ENCODE peak calls at places on chromosomes 1 and 21, in five cellular contexts. One of them, this sample, is unnamed.

GRCh38 chr1:64392109-64392508 is 77.8 kb upstream of the CACHD1 start:
- DNase-seq in Peyer's patch: no peak
- DNase-seq in mammary epithelial cell: peak; percentile 15
- DNase-seq in SK-N-SH: no peak
- DNase-seq in left ventricle myocardium inferior: no peak
- DNase-seq in this sample: peak; percentile 68

GRCh38 chr1:180136311-180136967 is 18.2 kb upstream of the QSOX1 start:
- DNase-seq in Peyer's patch: no peak
- DNase-seq in left ventricle myocardium inferior: no peak
- DNase-seq in SK-N-SH: no peak
- DNase-seq in mammary epithelial cell: no peak
- DNase-seq in this sample: peak; percentile 67

GRCh38 chr1:53196485-53197271 is at the start of gene CPT2:
- DNase-seq in left ventricle myocardium inferior: peak; percentile 95
- DNase-seq in SK-N-SH: peak; percentile 99
- DNase-seq in Peyer's patch: peak; percentile 92
- DNase-seq in mammary epithelial cell: peak; percentile 86
- DNase-seq in this sample: peak; percentile 90

GRCh38 chr1:89305493-89305892 is 32.8 kb upstream of the GBP5 start:
- DNase-seq in left ventricle myocardium inferior: no peak
- DNase-seq in SK-N-SH: no peak
- DNase-seq in mammary epithelial cell: no peak
- DNase-seq in Peyer's patch: no peak
- DNase-seq in this sample: no peak

GRCh38 chr1:243455760-243456651 is 200.2 kb downstream of the SDCCAG8 start:
- DNase-seq in mammary epithelial cell: no peak
- DNase-seq in left ventricle myocardium inferior: no peak
- DNase-seq in Peyer's patch: no peak
- DNase-seq in SK-N-SH: no peak
- DNase-seq in this sample: no peak

GRCh38 chr1:10225573-10225972 is 15.2 kb downstream of the KIF1B start:
- DNase-seq in left ventricle myocardium inferior: no peak
- DNase-seq in mammary epithelial cell: peak; percentile 8
- DNase-seq in Peyer's patch: no peak
- DNase-seq in SK-N-SH: no peak
- DNase-seq in this sample: no peak

GRCh38 chr1:57736940-57737339 is 313.1 kb upstream of the DAB1 start:
- DNase-seq in left ventricle myocardium inferior: no peak
- DNase-seq in SK-N-SH: no peak
- DNase-seq in Peyer's patch: no peak
- DNase-seq in mammary epithelial cell: no peak
- DNase-seq in this sample: no peak

GRCh38 chr1:182389619-182390047 is 2.0 kb downstream of the GLUL start:
- DNase-seq in Peyer's patch: no peak
- DNase-seq in mammary epithelial cell: peak; percentile 20
- DNase-seq in SK-N-SH: peak; percentile 9
- DNase-seq in left ventricle myocardium inferior: peak; percentile 30
- DNase-seq in this sample: no peak

GRCh38 chr1:162275622-162276175 is 101.0 kb downstream of the SPATA46 start:
- DNase-seq in mammary epithelial cell: no peak
- DNase-seq in left ventricle myocardium inferior: no peak
- DNase-seq in SK-N-SH: no peak
- DNase-seq in Peyer's patch: no peak
- DNase-seq in this sample: no peak

GRCh38 chr1:34478460-34479076 is 276.3 kb upstream of the GJB5 start:
- DNase-seq in left ventricle myocardium inferior: no peak
- DNase-seq in Peyer's patch: no peak
- DNase-seq in mammary epithelial cell: no peak
- DNase-seq in SK-N-SH: no peak
- DNase-seq in this sample: no peak

GRCh38 chr1:167738158-167738557 is 16.4 kb downstream of the MPZL1 start:
- DNase-seq in left ventricle myocardium inferior: no peak
- DNase-seq in SK-N-SH: no peak
- DNase-seq in mammary epithelial cell: no peak
- DNase-seq in Peyer's patch: no peak
- DNase-seq in this sample: no peak

GRCh38 chr1:30868833-30869435 is 39.6 kb downstream of the SDC3 start:
- DNase-seq in SK-N-SH: no peak
- DNase-seq in Peyer's patch: no peak
- DNase-seq in mammary epithelial cell: no peak
- DNase-seq in left ventricle myocardium inferior: no peak
- DNase-seq in this sample: no peak

GRCh38 chr1:10031461-10031860 is 1.3 kb upstream of the UBE4B start:
- DNase-seq in mammary epithelial cell: no peak
- DNase-seq in left ventricle myocardium inferior: no peak
- DNase-seq in SK-N-SH: no peak
- DNase-seq in Peyer's patch: no peak
- DNase-seq in this sample: peak; percentile 37

GRCh38 chr1:82838066-82838465 is 1037.3 kb downstream of the ADGRL2 start:
- DNase-seq in mammary epithelial cell: peak; percentile 2
- DNase-seq in Peyer's patch: no peak
- DNase-seq in left ventricle myocardium inferior: no peak
- DNase-seq in SK-N-SH: no peak
- DNase-seq in this sample: peak; percentile 66

GRCh38 chr1:112794654-112795239 is 79.6 kb upstream of the PPM1J start:
- DNase-seq in SK-N-SH: no peak
- DNase-seq in Peyer's patch: no peak
- DNase-seq in mammary epithelial cell: no peak
- DNase-seq in left ventricle myocardium inferior: no peak
- DNase-seq in this sample: no peak

GRCh38 chr1:173406783-173407230 is 70.3 kb upstream of the PRDX6 start:
- DNase-seq in left ventricle myocardium inferior: no peak
- DNase-seq in mammary epithelial cell: no peak
- DNase-seq in SK-N-SH: no peak
- DNase-seq in Peyer's patch: peak; percentile 40
- DNase-seq in this sample: no peak

GRCh38 chr1:107405241-107405640 is 264.4 kb downstream of the NTNG1 start:
- DNase-seq in SK-N-SH: no peak
- DNase-seq in mammary epithelial cell: peak; percentile 52
- DNase-seq in Peyer's patch: no peak
- DNase-seq in left ventricle myocardium inferior: no peak
- DNase-seq in this sample: peak; percentile 6

GRCh38 chr1:82896036-82896435 is 1095.3 kb downstream of the ADGRL2 start:
- DNase-seq in Peyer's patch: no peak
- DNase-seq in left ventricle myocardium inferior: no peak
- DNase-seq in mammary epithelial cell: no peak
- DNase-seq in SK-N-SH: no peak
- DNase-seq in this sample: no peak

DNA sequence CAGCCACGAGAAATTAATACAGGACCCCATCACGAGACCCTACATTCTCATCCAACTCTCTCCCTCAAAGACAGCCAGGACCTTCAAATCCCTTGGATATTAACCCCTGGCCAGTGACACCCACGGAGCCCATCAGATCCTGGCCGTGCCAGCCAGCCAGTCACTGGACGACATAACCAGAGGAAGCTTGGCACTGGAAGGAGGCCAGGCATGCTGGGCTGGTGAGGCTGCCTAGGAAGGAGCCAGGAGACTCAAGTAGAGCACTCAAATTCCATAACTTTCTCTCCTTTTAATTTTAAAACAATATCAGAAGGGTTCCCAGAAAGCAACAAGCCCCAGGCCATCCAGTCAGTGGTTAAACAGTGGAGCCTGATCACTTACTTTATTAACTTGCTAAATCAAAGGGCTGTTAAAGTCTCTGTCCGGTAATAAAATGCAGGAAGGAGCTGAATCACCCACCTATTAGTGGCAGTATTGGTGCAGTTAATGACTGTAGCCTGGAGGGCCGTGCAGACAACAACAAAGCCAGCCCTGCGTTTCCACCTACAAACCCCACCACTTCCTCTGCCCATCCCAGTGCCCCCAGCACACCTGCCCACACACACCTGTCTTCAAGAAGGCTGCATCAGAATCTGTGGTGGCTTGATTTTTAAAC is 78.0 kb downstream of the HIVEP3 start:
- DNase-seq in left ventricle myocardium inferior: peak; percentile 34
- DNase-seq in mammary epithelial cell: peak; percentile 70
- DNase-seq in Peyer's patch: no peak
- DNase-seq in SK-N-SH: peak; percentile 11
- DNase-seq in this sample: peak; percentile 20
- TF ChIP-seq CTCF in left ventricle myocardium inferior: no peak
- TF ChIP-seq CTCF in mammary epithelial cell: peak; percentile 32
- TF ChIP-seq CTCF in Peyer's patch: no peak
- TF ChIP-seq CTCF in SK-N-SH: peak; percentile 10
- TF ChIP-seq CTCF in this sample: no peak

DNA sequence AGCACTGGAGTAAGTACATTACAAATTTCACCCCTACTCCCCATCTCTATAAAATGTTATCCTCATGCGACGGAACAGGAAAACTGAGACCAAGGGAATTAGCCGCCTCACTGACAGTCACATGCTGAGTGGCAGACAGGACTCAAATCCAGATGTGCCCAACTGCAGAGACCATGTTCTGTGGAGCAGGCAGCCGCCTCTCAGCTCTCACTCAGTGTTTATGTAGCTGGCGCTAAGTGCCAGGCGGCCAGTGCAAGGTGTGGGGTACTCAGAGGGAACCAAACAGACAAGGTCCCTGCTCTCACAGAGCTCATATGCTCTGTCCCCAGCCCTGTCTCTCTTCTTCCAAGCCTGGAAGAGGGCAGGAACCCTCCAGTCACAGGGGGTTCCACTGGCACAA is 5.1 kb downstream of the CAPZB start:
- DNase-seq in Peyer's patch: no peak
- DNase-seq in mammary epithelial cell: no peak
- DNase-seq in left ventricle myocardium inferior: no peak
- DNase-seq in SK-N-SH: peak; percentile 75
- DNase-seq in this sample: no peak
- H3K4me3 ChIP-seq in Peyer's patch: no peak overlapping the region
- H3K4me3 ChIP-seq in mammary epithelial cell: no peak overlapping the region
- H3K4me3 ChIP-seq in left ventricle myocardium inferior: no peak overlapping the region
- H3K4me3 ChIP-seq in SK-N-SH: no peak overlapping the region
- H3K4me3 ChIP-seq in this sample: no peak overlapping the region

DNA sequence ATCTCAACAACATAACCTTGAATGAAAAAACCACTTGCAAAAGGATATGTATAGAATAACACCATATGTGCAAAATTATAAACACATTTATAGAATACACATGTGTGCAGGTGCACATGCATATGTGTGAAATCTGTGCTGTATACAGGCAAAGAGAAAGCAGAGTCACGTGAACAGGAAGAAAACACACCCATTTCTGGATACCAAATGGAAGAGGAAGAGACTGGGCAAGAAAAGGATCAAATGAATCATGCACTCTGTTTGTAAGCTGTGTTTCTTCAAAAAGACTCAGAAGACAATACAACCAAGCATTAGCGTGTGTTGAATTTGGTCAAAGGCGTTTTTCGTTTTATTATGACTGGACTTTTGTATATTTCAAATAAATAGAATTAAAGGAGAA is 111.3 kb upstream of the ERG start:
- DNase-seq in left ventricle myocardium inferior: no peak
- DNase-seq in Peyer's patch: no peak
- DNase-seq in SK-N-SH: no peak
- DNase-seq in mammary epithelial cell: no peak
- DNase-seq in this sample: peak; percentile 22
- TF ChIP-seq CTCF in left ventricle myocardium inferior: no peak
- TF ChIP-seq CTCF in Peyer's patch: no peak
- TF ChIP-seq CTCF in SK-N-SH: no peak
- TF ChIP-seq CTCF in mammary epithelial cell: no peak
- TF ChIP-seq CTCF in this sample: no peak

GRCh38 chr21:34797202-34797527 is 128.4 kb downstream of the CLIC6 start:
- DNase-seq in left ventricle myocardium inferior: no peak
- DNase-seq in mammary epithelial cell: no peak
- DNase-seq in Peyer's patch: no peak
- DNase-seq in SK-N-SH: no peak
- DNase-seq in this sample: no peak
- H3K4me3 ChIP-seq in left ventricle myocardium inferior: no peak overlapping the region
- H3K4me3 ChIP-seq in mammary epithelial cell: no peak overlapping the region
- H3K4me3 ChIP-seq in Peyer's patch: no peak overlapping the region
- H3K4me3 ChIP-seq in SK-N-SH: no peak overlapping the region
- H3K4me3 ChIP-seq in this sample: no peak overlapping the region

DNA sequence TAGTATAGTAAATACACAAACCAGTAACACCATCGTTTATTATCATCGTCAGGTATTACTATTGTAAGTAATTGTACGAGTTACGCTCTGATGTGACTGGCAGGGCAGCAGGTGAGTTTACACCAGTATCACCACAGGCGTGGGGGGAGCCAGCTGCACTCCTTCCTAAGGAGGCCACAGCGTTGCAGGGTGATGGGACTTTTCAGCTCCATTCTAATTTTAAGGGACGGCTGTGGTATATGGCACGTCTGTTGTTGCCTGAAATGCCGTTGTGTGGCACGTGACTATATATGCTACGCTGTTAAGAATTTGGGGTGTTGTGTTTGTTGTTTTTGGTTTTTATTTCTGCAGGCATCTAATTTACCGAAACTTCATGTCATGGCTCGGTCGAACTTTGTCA is 164.8 kb upstream of the COL6A1 start:
- DNase-seq in mammary epithelial cell: no peak
- DNase-seq in left ventricle myocardium inferior: no peak
- DNase-seq in Peyer's patch: no peak
- DNase-seq in SK-N-SH: no peak
- DNase-seq in this sample: no peak
- TF ChIP-seq CTCF in mammary epithelial cell: no peak
- TF ChIP-seq CTCF in left ventricle myocardium inferior: no peak
- TF ChIP-seq CTCF in Peyer's patch: no peak
- TF ChIP-seq CTCF in SK-N-SH: no peak
- TF ChIP-seq CTCF in this sample: no peak

DNA sequence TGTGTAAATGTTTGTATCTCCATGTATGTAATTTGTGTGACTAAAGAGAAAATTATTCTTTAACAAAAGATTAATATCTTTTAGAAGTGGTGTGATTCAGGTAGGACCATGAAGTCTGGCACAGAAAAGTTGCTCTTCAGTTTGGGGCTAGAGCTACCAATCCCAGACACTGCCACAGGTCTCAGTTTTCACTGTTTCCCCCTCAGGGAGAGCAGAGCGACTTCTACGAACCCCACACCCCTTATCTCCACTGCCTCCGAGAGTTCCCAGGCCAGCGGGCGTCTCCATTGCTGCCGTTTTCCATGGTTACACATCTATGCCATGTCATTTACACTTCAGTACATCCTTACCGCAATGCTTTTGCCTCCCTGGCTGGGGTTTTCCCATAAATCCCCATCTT is 93.0 kb upstream of the SMYD2 start:
- DNase-seq in mammary epithelial cell: no peak
- DNase-seq in left ventricle myocardium inferior: no peak
- DNase-seq in SK-N-SH: peak; percentile 27
- DNase-seq in Peyer's patch: no peak
- DNase-seq in this sample: no peak
- H3K4me3 ChIP-seq in mammary epithelial cell: no peak overlapping the region
- H3K4me3 ChIP-seq in left ventricle myocardium inferior: no peak overlapping the region
- H3K4me3 ChIP-seq in SK-N-SH: no peak overlapping the region
- H3K4me3 ChIP-seq in Peyer's patch: no peak overlapping the region
- H3K4me3 ChIP-seq in this sample: no peak overlapping the region

GRCh38 chr21:41294548-41295231 is 21.9 kb upstream of the FAM3B start:
- DNase-seq in left ventricle myocardium inferior: no peak
- DNase-seq in SK-N-SH: no peak
- DNase-seq in Peyer's patch: no peak
- DNase-seq in mammary epithelial cell: no peak
- DNase-seq in this sample: no peak

GRCh38 chr21:41290106-41290799 is 26.3 kb upstream of the FAM3B start:
- DNase-seq in mammary epithelial cell: no peak
- DNase-seq in SK-N-SH: no peak
- DNase-seq in Peyer's patch: no peak
- DNase-seq in left ventricle myocardium inferior: no peak
- DNase-seq in this sample: no peak

GRCh38 chr21:41289431-41289830 is 27.2 kb upstream of the FAM3B start:
- DNase-seq in SK-N-SH: no peak
- DNase-seq in mammary epithelial cell: no peak
- DNase-seq in Peyer's patch: no peak
- DNase-seq in left ventricle myocardium inferior: no peak
- DNase-seq in this sample: peak; percentile 22
- TF ChIP-seq CTCF in SK-N-SH: no peak
- TF ChIP-seq CTCF in mammary epithelial cell: no peak
- TF ChIP-seq CTCF in Peyer's patch: peak; percentile 15
- TF ChIP-seq CTCF in left ventricle myocardium inferior: no peak
- TF ChIP-seq CTCF in this sample: no peak

GRCh38 chr1:169683661-169684060 is 27.8 kb downstream of the SELL start:
- DNase-seq in SK-N-SH: no peak
- DNase-seq in left ventricle myocardium inferior: no peak
- DNase-seq in mammary epithelial cell: no peak
- DNase-seq in Peyer's patch: no peak
- DNase-seq in this sample: peak; percentile 42
- H3K4me3 ChIP-seq in SK-N-SH: no peak overlapping the region
- H3K4me3 ChIP-seq in left ventricle myocardium inferior: no peak overlapping the region
- H3K4me3 ChIP-seq in mammary epithelial cell: no peak overlapping the region
- H3K4me3 ChIP-seq in Peyer's patch: no peak overlapping the region
- H3K4me3 ChIP-seq in this sample: no peak overlapping the region